ENCODE peak calls at places on chromosome 17, in five cellular contexts. One of them, this sample, is unnamed.

GRCh38 chr17:46809110-46809571 is 9.4 kb downstream of the WNT3 start:
- DNase-seq in astrocyte: no peak
- DNase-seq in C1 segment of cervical spinal cord: no peak
- DNase-seq in cardiac fibroblast: no peak
- DNase-seq in HFFc6: no peak
- DNase-seq in this sample: no peak

GRCh38 chr17:33234930-33235685 is 58.0 kb downstream of the ASIC2 start:
- DNase-seq in C1 segment of cervical spinal cord: peak
- DNase-seq in HFFc6: peak
- DNase-seq in astrocyte: peak
- DNase-seq in cardiac fibroblast: peak
- DNase-seq in this sample: no peak

GRCh38 chr17:55496094-55496881 is 15.0 kb downstream of the SMIM36 start:
- DNase-seq in C1 segment of cervical spinal cord: no peak
- DNase-seq in cardiac fibroblast: peak
- DNase-seq in astrocyte: peak
- DNase-seq in HFFc6: peak
- DNase-seq in this sample: no peak

GRCh38 chr17:43714338-43715149 is 44.0 kb downstream of the SOST start:
- DNase-seq in HFFc6: peak
- DNase-seq in cardiac fibroblast: no peak
- DNase-seq in astrocyte: peak
- DNase-seq in C1 segment of cervical spinal cord: no peak
- DNase-seq in this sample: no peak

GRCh38 chr17:43917348-43918025 is 10.2 kb upstream of the MPP2 start:
- DNase-seq in astrocyte: no peak
- DNase-seq in cardiac fibroblast: peak
- DNase-seq in HFFc6: no peak
- DNase-seq in C1 segment of cervical spinal cord: no peak
- DNase-seq in this sample: no peak

GRCh38 chr17:76866774-76867577 is 1.2 kb upstream of the MGAT5B start:
- DNase-seq in C1 segment of cervical spinal cord: no peak
- DNase-seq in astrocyte: peak
- DNase-seq in cardiac fibroblast: peak
- DNase-seq in HFFc6: peak
- DNase-seq in this sample: no peak

GRCh38 chr17:83058478-83059167 is 20.8 kb upstream of the METRNL start:
- DNase-seq in cardiac fibroblast: no peak
- DNase-seq in HFFc6: no peak
- DNase-seq in astrocyte: no peak
- DNase-seq in C1 segment of cervical spinal cord: no peak
- DNase-seq in this sample: no peak

GRCh38 chr17:68385490-68386215 is 71.6 kb downstream of the WIPI1 start:
- DNase-seq in cardiac fibroblast: no peak
- DNase-seq in astrocyte: no peak
- DNase-seq in HFFc6: no peak
- DNase-seq in C1 segment of cervical spinal cord: no peak
- DNase-seq in this sample: no peak

GRCh38 chr17:45992175-45992574 is 6.9 kb upstream of the STH start:
- DNase-seq in cardiac fibroblast: no peak
- DNase-seq in HFFc6: no peak
- DNase-seq in C1 segment of cervical spinal cord: no peak
- DNase-seq in astrocyte: no peak
- DNase-seq in this sample: peak

GRCh38 chr17:47802341-47803022 is 19.1 kb downstream of the OSBPL7 start:
- DNase-seq in astrocyte: peak
- DNase-seq in cardiac fibroblast: peak
- DNase-seq in C1 segment of cervical spinal cord: no peak
- DNase-seq in HFFc6: peak
- DNase-seq in this sample: no peak

GRCh38 chr17:16419929-16420271 is 4.5 kb downstream of the TRPV2 start:
- DNase-seq in astrocyte: peak
- DNase-seq in C1 segment of cervical spinal cord: no peak
- DNase-seq in cardiac fibroblast: peak
- DNase-seq in HFFc6: no peak
- DNase-seq in this sample: no peak

GRCh38 chr17:79982986-79983385 is 52.7 kb downstream of the TBC1D16 start:
- DNase-seq in astrocyte: no peak
- DNase-seq in HFFc6: no peak
- DNase-seq in C1 segment of cervical spinal cord: no peak
- DNase-seq in cardiac fibroblast: no peak
- DNase-seq in this sample: no peak